ENCODE peak calls at places on chromosomes 1 and 21, in five cellular contexts. H is NT2/D1; B is WTC11; I is stimulated activated naive CD8-positive, alpha-beta T cell treated with anti-CD3 and anti-CD28 coated beads, Interleukin-15, Interleukin-2, amounts not matched to agents 100 U/mL and 50 U/mL, for 24 hours; R is activated CD4-positive, alpha-beta T cell treated with anti-CD3 and anti-CD28 coated beads for 24 hours. L is an unnamed sample.

GRCh38 chr1:93817819-93818569 is 61.0 kb downstream of the DNTTIP2 start:
- DNase-seq in H (no peak), B (no peak), I (peak), R (peak), L (no peak)

GRCh38 chr1:235940282-235940681 is 73.6 kb upstream of the LYST start:
- DNase-seq in H (no peak), B (no peak), I (no peak), R (no peak), L (no peak)

GRCh38 chr1:80540149-80540548 is 1260.6 kb upstream of the ADGRL2 start:
- DNase-seq in H (no peak), B (no peak), I (no peak), R (no peak), L (no peak)

GRCh38 chr21:39599191-39599966 is 13.4 kb upstream of the B3GALT5 start:
- DNase-seq in H (no peak), B (no peak), I (no peak), R (no peak), L (no peak)

GRCh38 chr1:81654147-81654546 is 146.6 kb upstream of the ADGRL2 start:
- DNase-seq in H (no peak), B (no peak), I (no peak), R (no peak), L (no peak)

GRCh38 chr1:187051618-187052232 is 223.0 kb downstream of the PLA2G4A start:
- DNase-seq in H (peak), B (no peak), I (peak), R (no peak), L (peak)

GRCh38 chr1:7704214-7705047 is 66.7 kb upstream of the VAMP3 start:
- DNase-seq in H (peak), B (peak), I (peak), R (peak), L (peak)

GRCh38 chr1:53572061-53572801 is 113.0 kb downstream of the DMRTB1 start:
- DNase-seq in H (no peak), B (peak), I (no peak), R (no peak), L (no peak)

GRCh38 chr1:42186172-42186571 is 21.6 kb upstream of the GUCA2A start:
- DNase-seq in H (no peak), B (no peak), I (no peak), R (no peak), L (no peak)

GRCh38 chr1:111615874-111616715 is 3.5 kb upstream of the RAP1A start:
- DNase-seq in H (no peak), B (no peak), I (no peak), R (no peak), L (no peak)

GRCh38 chr21:40178726-40179125 is 311.5 kb downstream of the PCP4 start:
- DNase-seq in H (no peak), B (no peak), I (no peak), R (no peak), L (no peak)

GRCh38 chr1:44326066-44326701 is 28.9 kb downstream of the ERI3 start:
- DNase-seq in H (no peak), B (no peak), I (no peak), R (no peak), L (no peak)

GRCh38 chr1:165228676-165229075 is 127.8 kb downstream of the LMX1A start:
- DNase-seq in H (no peak), B (peak), I (no peak), R (no peak), L (no peak)

GRCh38 chr1:63261736-63262142 is 60.6 kb upstream of the FOXD3 start:
- DNase-seq in H (no peak), B (no peak), I (no peak), R (no peak), L (no peak)